ENCODE peak calls at places on chromosomes 2 and 18, in four cellular contexts. D is IMR-90, F is K562, K is HepG2. N is an unnamed sample.

GRCh38 chr2:9897331-9897737 is 54.1 kb downstream of the TAF1B start:
- DNase-seq in K (no peak), D (peak; percentile 96), F (peak; percentile 50), N (peak; percentile 19)

GRCh38 chr2:21820271-21820670 is 696.5 kb downstream of the TDRD15 start:
- DNase-seq in K (no peak), F (no peak), D (peak; percentile 8), N (no peak)

GRCh38 chr2:106816974-106817373 is 69.0 kb downstream of the ST6GAL2 start:
- DNase-seq in F (no peak), D (no peak), K (no peak), N (no peak)

GRCh38 chr2:158477202-158477601 is 20.4 kb downstream of the PKP4 start:
- DNase-seq in K (no peak), F (no peak), D (no peak), N (no peak)

GRCh38 chr2:204850576-204850975 is 305.3 kb downstream of the PARD3B start:
- DNase-seq in F (no peak), D (no peak), K (no peak), N (no peak)

GRCh38 chr2:74566423-74567085 is 12.0 kb downstream of the DOK1 start:
- DNase-seq in K (no peak), D (peak; percentile 75), F (no peak), N (no peak)

GRCh38 chr2:222399038-222399783 is 25.1 kb upstream of the SGPP2 start:
- DNase-seq in D (no peak), K (no peak), F (no peak), N (no peak)

GRCh38 chr18:59742325-59743111 is 45.3 kb upstream of the CCBE1 start:
- DNase-seq in F (no peak), D (peak; percentile 62), K (no peak), N (no peak)

GRCh38 chr2:222689322-222689721 is 17.9 kb downstream of the MOGAT1 start:
- DNase-seq in D (no peak), K (no peak), F (no peak), N (no peak)

GRCh38 chr2:27038631-27039339 is 6.0 kb downstream of the TMEM214 start:
- DNase-seq in K (no peak), F (no peak), D (no peak), N (no peak)

GRCh38 chr2:200467806-200468686 is 41.8 kb downstream of the KCTD18 start:
- DNase-seq in D (no peak), K (no peak), F (no peak), N (no peak)
- H2AFZ ChIP-seq in D (no peak overlapping the region), K (no peak overlapping the region), F (no peak overlapping the region), N (no peak overlapping the region)

DNA sequence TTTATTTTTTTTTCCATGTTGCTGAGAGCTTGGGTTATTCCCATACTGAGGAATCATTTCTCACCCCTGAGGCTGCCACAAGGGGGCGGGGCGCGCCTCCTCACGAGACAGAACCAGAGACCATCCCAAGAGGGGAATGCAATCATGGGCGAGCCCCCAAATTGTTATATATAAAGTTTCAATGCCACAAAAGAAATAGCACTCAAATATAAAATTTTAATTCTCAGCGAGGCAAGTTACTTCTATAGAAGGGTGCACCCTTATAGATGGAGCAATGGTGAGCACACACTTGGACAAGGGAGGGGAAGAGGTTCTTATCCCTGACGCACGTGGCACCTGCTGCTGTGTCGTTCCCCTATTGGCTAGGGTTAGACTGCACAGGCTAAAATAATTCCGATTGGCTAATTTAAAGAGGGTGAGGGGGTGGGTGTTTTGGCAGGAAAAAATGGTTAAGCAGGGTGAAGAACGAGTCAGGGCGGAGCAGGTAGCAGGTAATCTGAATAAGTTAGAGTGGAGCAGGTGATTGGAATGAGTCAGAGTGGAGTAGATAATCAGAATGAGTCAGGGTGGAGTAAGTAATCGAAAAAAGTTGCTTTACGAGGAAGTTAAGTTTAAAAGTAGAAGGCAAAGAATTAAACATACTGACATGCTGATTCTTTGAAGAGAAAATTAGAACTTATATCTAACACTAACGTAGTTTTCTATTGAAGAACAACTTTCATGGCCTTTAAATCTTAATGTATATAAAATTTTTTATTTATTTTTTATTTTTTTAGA is 177.5 kb downstream of the MTCL1 start:
- DNase-seq in K (peak; percentile 21), D (no peak), F (peak; percentile 82), N (no peak)
- TF ChIP-seq BHLHE40 in K (peak; percentile 16), D (no peak), F (peak; percentile 81), N (no peak)

DNA sequence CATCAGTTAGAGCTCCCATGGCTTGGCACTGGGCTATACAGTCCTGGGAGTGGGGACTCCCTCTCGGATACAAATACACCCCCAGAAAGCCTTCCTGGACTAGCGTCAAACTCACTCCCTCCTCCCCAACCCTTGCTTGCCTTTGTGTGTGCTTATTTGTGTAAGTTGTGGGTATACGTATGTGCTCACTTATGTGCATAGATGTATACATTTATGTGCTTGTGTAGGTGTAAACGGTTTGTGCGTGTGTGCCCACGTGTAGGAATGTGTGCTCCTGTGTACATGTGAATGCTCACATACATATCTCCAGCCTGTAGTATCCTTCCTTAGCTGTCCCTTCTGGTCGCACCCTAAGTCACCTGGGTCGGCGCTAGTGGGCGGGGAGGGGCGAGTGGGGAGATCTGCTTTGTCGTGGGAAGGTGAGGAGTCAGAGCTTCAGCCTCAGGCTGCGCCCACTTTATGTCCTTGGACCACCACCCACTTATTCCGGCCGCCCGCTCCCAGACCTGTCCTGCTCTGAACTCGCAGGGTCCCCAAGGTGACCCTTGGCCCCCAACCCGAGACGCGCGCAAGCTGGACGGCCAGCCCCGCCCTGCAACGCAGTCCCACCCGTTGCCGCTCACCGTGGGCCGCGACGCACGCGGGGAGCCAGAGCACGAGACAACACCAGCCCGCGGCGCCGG is 427 bp downstream of the PRADC1 start:
- DNase-seq in D (no peak), F (peak; percentile 78), K (no peak), N (no peak)
- H2AFZ ChIP-seq in D (peak overlapping the region; percentile 95), F (peak overlapping the region; percentile 93), K (no peak overlapping the region), N (peak overlapping the region; percentile 86)

DNA sequence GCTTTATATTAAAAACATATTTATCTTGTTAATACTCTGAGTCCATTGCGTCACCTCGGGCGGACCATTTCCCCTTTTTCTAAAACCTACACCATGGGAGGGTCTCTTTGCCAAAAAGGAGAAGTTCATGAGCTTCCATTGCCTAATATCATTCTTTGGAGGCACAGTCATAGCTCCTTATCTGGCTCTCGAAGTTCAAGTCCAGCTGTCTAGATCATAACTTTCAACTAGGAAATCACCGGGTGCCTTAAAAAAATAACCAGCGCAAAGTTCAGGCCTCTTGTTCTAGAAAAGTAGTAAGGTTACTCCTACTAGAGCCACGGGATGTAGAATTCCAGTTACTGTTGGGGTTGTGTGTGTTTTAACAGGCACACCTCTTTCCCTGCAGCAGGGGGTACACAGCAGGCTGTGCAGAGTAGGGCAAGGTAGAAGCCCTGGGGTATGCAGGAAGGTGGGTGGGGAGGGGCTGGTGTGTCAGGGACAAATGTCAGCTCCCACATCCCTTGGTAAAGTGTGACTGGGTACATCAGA is 50.6 kb downstream of the LRRFIP1 start:
- DNase-seq in D (peak; percentile 95), F (peak; percentile 20), K (peak; percentile 81), N (no peak)
- TF ChIP-seq BHLHE40 in D (no peak), F (no peak), K (no peak), N (no peak)

GRCh38 chr2:175709248-175709647 is 292.8 kb downstream of the LNPK start:
- DNase-seq in K (no peak), D (no peak), F (no peak), N (no peak)
- H2AFZ ChIP-seq in K (no peak overlapping the region), D (no peak overlapping the region), F (peak overlapping the region; percentile 90), N (no peak overlapping the region)

N was measured in GM12878.